ENCODE peak calls at places on chromosomes 12 and 14, in seven cellular contexts. F is fibroblast of lung, V is lung, C is Peyer's patch, G is right lobe of liver, A is ovary, Q is GM23338. H is an unnamed sample.

GRCh38 chr14:53384536-53384935 is 231.4 kb upstream of the DDHD1 start:
- DNase-seq in V (no peak), C (no peak), F (no peak), Q (no peak), G (no peak), A (no peak), H (no peak)

GRCh38 chr14:68442828-68443460 is 349.9 kb downstream of the ZFP36L1 start:
- DNase-seq in F (peak; percentile 70), G (no peak), Q (no peak), A (no peak), C (no peak), V (no peak), H (no peak)

GRCh38 chr12:93198086-93198485 is 179.6 kb upstream of the NUDT4 start:
- DNase-seq in C (no peak), Q (no peak), F (peak; percentile 69), A (peak; percentile 28), G (peak; percentile 39), V (no peak), H (no peak)

GRCh38 chr14:41899416-41899815 is 292.7 kb downstream of the LRFN5 start:
- DNase-seq in C (no peak), V (no peak), A (no peak), F (peak; percentile 75), Q (no peak), G (no peak), H (no peak)

GRCh38 chr12:103387385-103387784 is 108.4 kb downstream of the C12orf42 start:
- DNase-seq in C (no peak), G (no peak), A (no peak), V (no peak), Q (no peak), F (no peak), H (no peak)

GRCh38 chr12:71780207-71780822 is 25.7 kb downstream of the RAB21 start:
- DNase-seq in G (peak; percentile 23), Q (peak; percentile 73), F (peak; percentile 62), A (no peak), C (no peak), V (no peak), H (peak; percentile 73)

GRCh38 chr12:54993181-54993835 is 8.7 kb upstream of the TESPA1 start:
- DNase-seq in V (peak; percentile 48), Q (peak; percentile 82), F (peak; percentile 68), A (peak; percentile 17), C (peak; percentile 56), G (no peak), H (peak; percentile 75)

GRCh38 chr12:27123642-27124041 is 41.3 kb upstream of the C12orf71 start:
- DNase-seq in G (no peak), F (peak; percentile 43), C (no peak), Q (peak; percentile 24), V (no peak), A (no peak), H (no peak)

GRCh38 chr12:109875572-109876131 is 4.7 kb downstream of the GLTP start:
- DNase-seq in A (no peak), V (no peak), F (no peak), G (no peak), C (no peak), Q (no peak), H (peak; percentile 86)

GRCh38 chr12:67355428-67356385 is 86.5 kb downstream of the CAND1 start:
- DNase-seq in V (no peak), Q (peak; percentile 83), F (peak; percentile 76), C (no peak), A (peak; percentile 12), G (no peak), H (peak; percentile 31)

GRCh38 chr14:99596071-99596627 is 7.9 kb downstream of the CCDC85C start:
- DNase-seq in C (no peak), A (no peak), F (no peak), Q (no peak), G (no peak), V (peak; percentile 70), H (peak; percentile 72)

GRCh38 chr14:53278602-53279506 is 125.7 kb upstream of the DDHD1 start:
- DNase-seq in Q (peak; percentile 47), G (no peak), F (peak; percentile 31), A (no peak), C (no peak), V (no peak), H (no peak)

GRCh38 chr12:96397756-96398421 is 2.4 kb downstream of the CDK17 start:
- DNase-seq in Q (no peak), C (no peak), G (no peak), A (no peak), V (no peak), F (peak; percentile 46), H (no peak)

GRCh38 chr12:121423682-121424631 is 24.0 kb downstream of the RNF34 start:
- DNase-seq in C (no peak), Q (no peak), F (no peak), A (no peak), G (no peak), V (no peak), H (no peak)

GRCh38 chr12:111780166-111780565 is 13.4 kb downstream of the ALDH2 start:
- DNase-seq in A (no peak), Q (no peak), G (no peak), C (no peak), V (no peak), F (no peak), H (peak; percentile 61)

GRCh38 chr12:130633771-130634170 is 82.3 kb downstream of the RIMBP2 start:
- DNase-seq in Q (peak; percentile 53), G (no peak), A (no peak), V (peak; percentile 37), F (no peak), C (no peak), H (no peak)

GRCh38 chr12:10968765-10969456 is 17.8 kb downstream of the TAS2R50 start:
- DNase-seq in F (peak; percentile 76), A (peak; percentile 44), G (peak; percentile 29), Q (no peak), V (peak; percentile 50), C (no peak), H (no peak)

GRCh38 chr12:75890660-75891059 is 140.9 kb downstream of the PHLDA1 start:
- DNase-seq in G (no peak), A (no peak), Q (no peak), V (no peak), F (no peak), C (no peak), H (no peak)

GRCh38 chr12:107349008-107349747 is 255.8 kb upstream of the CRY1 start:
- DNase-seq in A (no peak), Q (peak; percentile 61), V (no peak), G (no peak), F (peak; percentile 35), C (no peak), H (peak; percentile 46)

GRCh38 chr12:132160016-132160415 is 15.8 kb downstream of the NOC4L start:
- DNase-seq in V (no peak), C (no peak), F (no peak), Q (no peak), G (peak; percentile 13), A (no peak), H (no peak)

DNA sequence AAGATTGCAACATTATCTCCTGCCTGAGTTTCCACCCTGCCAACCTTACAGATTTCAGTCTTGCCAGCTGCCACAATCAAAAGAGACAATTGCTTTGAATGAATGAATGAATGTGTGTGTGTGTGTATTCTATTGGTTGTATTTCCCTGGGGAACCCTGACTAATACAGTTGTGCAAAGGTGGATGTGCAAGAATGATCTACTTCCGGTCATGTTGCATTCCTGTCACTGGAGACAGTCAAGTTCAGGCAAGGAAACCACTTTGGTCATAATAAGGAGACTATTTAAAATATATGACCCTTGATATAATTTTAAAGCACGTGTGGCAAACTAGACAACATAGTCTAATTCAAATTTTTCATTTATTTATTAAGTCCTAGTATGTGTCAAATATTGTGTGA is 13.1 kb downstream of the RERG start:
- DNase-seq in A (no peak), Q (peak; percentile 17), F (peak; percentile 36), G (no peak), V (no peak), C (no peak), H (no peak)
- TF ChIP-seq CTCF in A (no peak), Q (peak; percentile 32), F (peak; percentile 53), G (peak; percentile 16), V (no peak), C (no peak), H (no peak)

GRCh38 chr14:37340353-37340752 is 142.6 kb downstream of the MIPOL1 start:
- DNase-seq in V (no peak), G (no peak), A (no peak), F (no peak), C (no peak), Q (peak; percentile 20), H (no peak)

GRCh38 chr14:37343307-37344094 is 145.8 kb downstream of the MIPOL1 start:
- DNase-seq in V (no peak), A (no peak), F (peak; percentile 69), C (no peak), Q (no peak), G (no peak), H (no peak)
- H3K4me3 ChIP-seq in V (no peak overlapping the region), A (no peak overlapping the region), F (no peak overlapping the region), C (no peak overlapping the region), Q (no peak overlapping the region), G (no peak overlapping the region), H (no peak overlapping the region)

DNA sequence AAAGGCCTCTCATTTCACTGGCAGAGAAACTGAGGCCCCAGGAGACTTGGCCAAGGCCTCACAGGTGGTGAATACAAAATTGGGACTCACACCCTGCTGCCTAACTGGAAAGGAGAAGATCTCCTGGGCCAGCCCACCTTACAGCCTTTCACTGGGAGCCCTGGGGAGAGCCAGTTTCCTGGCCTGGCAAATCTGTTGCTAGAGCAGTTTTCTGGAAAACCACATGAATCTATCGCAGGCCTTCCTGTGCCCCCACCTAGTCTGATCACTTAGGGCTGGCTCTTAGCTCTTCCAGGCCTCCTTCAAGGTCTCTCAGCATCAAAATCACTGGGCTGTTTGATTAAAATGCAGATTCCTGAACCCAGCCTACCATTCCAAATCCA is 51.9 kb downstream of the IRF2BPL start:
- DNase-seq in A (no peak), G (no peak), C (no peak), F (no peak), V (no peak), Q (no peak), H (no peak)
- H3K4me1 ChIP-seq in A (peaks cover 3% of the 10 kb centered on the region), G (no peaks in the 10 kb centered on the region), C (no peaks in the 10 kb centered on the region), F (no peaks in the 10 kb centered on the region), V (no peaks in the 10 kb centered on the region), Q (peaks cover 3% of the 10 kb centered on the region), H (no peaks in the 10 kb centered on the region)

GRCh38 chr12:13000935-13001724 is 1.1 kb upstream of the HEBP1 start:
- DNase-seq in F (peak; percentile 48), A (peak; percentile 68), G (peak; percentile 78), C (peak; percentile 58), V (peak; percentile 43), Q (peak; percentile 79), H (peak; percentile 70)
- TF ChIP-seq CTCF in F (peak; percentile 10), A (peak; percentile 32), G (peak; percentile 41), C (peak; percentile 46), V (no peak), Q (no peak), H (peak; percentile 10)

H was measured in mucosa of descending colon.